ENCODE peak calls at places on chromosomes 3 and 15, in six cellular contexts. C, O, A, E, Y and R are unnamed samples.

GRCh38 chr3:55191911-55192787 is 264.3 kb upstream of the LRTM1 start:
- DNase-seq in C (no peak), O (no peak), A (no peak), Y (no peak), E (no peak), R (no peak)

GRCh38 chr3:16205156-16205870 is 30.8 kb downstream of the GALNT15 start:
- DNase-seq in A (no peak), O (no peak), Y (no peak), C (no peak), E (peak; percentile 19), R (no peak)

GRCh38 chr3:175258763-175259162 is 399.6 kb downstream of the NAALADL2 start:
- DNase-seq in E (no peak), O (no peak), Y (no peak), C (no peak), A (no peak), R (no peak)

GRCh38 chr3:69137006-69137405 is 14.6 kb upstream of the LMOD3 start:
- DNase-seq in A (no peak), E (no peak), Y (no peak), O (no peak), C (no peak), R (no peak)

GRCh38 chr3:181707980-181708379 is 3.7 kb upstream of the SOX2 start:
- DNase-seq in A (no peak), C (no peak), O (no peak), Y (no peak), E (no peak), R (no peak)

GRCh38 chr3:194824100-194824499 is 138.4 kb downstream of the FAM43A start:
- DNase-seq in Y (no peak), C (no peak), A (no peak), E (no peak), O (no peak), R (no peak)

GRCh38 chr3:125694761-125695294 is 99.5 kb upstream of the OSBPL11 start:
- DNase-seq in Y (no peak), E (no peak), O (no peak), C (peak; percentile 56), A (no peak), R (no peak)

GRCh38 chr15:40367673-40368611 is 9.9 kb downstream of the DISP2 start:
- DNase-seq in C (no peak), O (peak; percentile 84), E (peak; percentile 90), Y (peak; percentile 82), A (peak; percentile 95), R (peak; percentile 93)